ENCODE peak calls at places on chromosomes 6 and 20, in nine cellular contexts. C is tibial artery; I is GM23338; W is adipocyte; B is CD4-positive, alpha-beta memory T cell; P is lower lobe of right lung; V is heart left ventricle; N is CD8-positive, alpha-beta memory T cell; D is neural progenitor cell. A is an unnamed sample. For H3K4me1, the result is how much of the 10 kb centered on the place peaks cover.

GRCh38 chr20:38143238-38143645 is 21.8 kb downstream of the TGM2 start:
- DNase-seq in C (no peak), I (no peak), W (no peak), B (no peak), P (peak), V (peak), N (no peak), D (no peak), A (peak)

GRCh38 chr6:53466257-53466656 is 78.6 kb downstream of the GCLC start:
- DNase-seq in C (no peak), I (no peak), W (peak), B (no peak), P (no peak), V (no peak), N (no peak), D (no peak), A (no peak)

GRCh38 chr6:1381397-1382330 is 7.7 kb upstream of the FOXF2 start:
- DNase-seq in C (no peak), I (peak), W (peak), B (peak), P (no peak), V (peak), N (no peak), D (peak), A (peak)

GRCh38 chr20:33308668-33309067 is 25.7 kb downstream of the BPIFB1 start:
- DNase-seq in C (no peak), I (no peak), W (no peak), B (no peak), P (no peak), V (no peak), N (no peak), D (no peak), A (no peak)

GRCh38 chr20:57147185-57147584 is 119.3 kb downstream of the BMP7 start:
- DNase-seq in C (no peak), I (no peak), W (no peak), B (no peak), P (no peak), V (no peak), N (no peak), D (no peak), A (peak)

GRCh38 chr6:42293579-42293978 is 75.9 kb upstream of the MRPS10 start:
- DNase-seq in C (no peak), I (no peak), W (no peak), B (no peak), P (no peak), V (no peak), N (no peak), D (no peak), A (no peak)

GRCh38 chr6:125314019-125314581 is 12.3 kb upstream of the HDDC2 start:
- DNase-seq in C (peak), I (peak), W (peak), B (no peak), P (no peak), V (peak), N (peak), D (peak), A (peak)

GRCh38 chr20:7654231-7654630 is 286.0 kb downstream of the HAO1 start:
- DNase-seq in C (no peak), I (no peak), W (no peak), B (no peak), P (no peak), V (no peak), N (no peak), D (no peak), A (no peak)

GRCh38 chr6:26476893-26477292 is 19.1 kb downstream of the BTN2A1 start:
- DNase-seq in C (no peak), I (no peak), W (no peak), B (no peak), P (no peak), V (no peak), N (no peak), D (no peak), A (no peak)

GRCh38 chr6:109461733-109462526 is 6.4 kb upstream of the MICAL1 start:
- DNase-seq in C (no peak), I (no peak), W (no peak), B (no peak), P (no peak), V (no peak), N (no peak), D (no peak), A (no peak)

GRCh38 chr20:14337400-14338171 is at the start of gene FLRT3:
- DNase-seq in C (peak), I (peak), W (peak), B (no peak), P (peak), V (peak), N (no peak), D (peak), A (peak)

GRCh38 chr6:27757307-27757706 is 154.9 kb downstream of the OR2B2 start:
- DNase-seq in C (no peak), I (peak), W (no peak), B (peak), P (peak), V (peak), N (peak), D (peak), A (no peak)

GRCh38 chr20:58149412-58150091 is 78.9 kb downstream of the ANKRD60 start:
- DNase-seq in C (peak), I (no peak), W (no peak), B (no peak), P (no peak), V (no peak), N (no peak), D (no peak), A (no peak)

GRCh38 chr6:11410539-11411307 is 126.8 kb upstream of the TMEM170B start:
- DNase-seq in C (no peak), I (no peak), W (no peak), B (no peak), P (no peak), V (no peak), N (no peak), D (no peak), A (no peak)

GRCh38 chr20:62707981-62708521 is 585 bp upstream of the NTSR1 start:
- DNase-seq in C (no peak), I (peak), W (no peak), B (no peak), P (no peak), V (no peak), N (no peak), D (peak), A (no peak)

GRCh38 chr20:37775200-37775599 is 81.4 kb downstream of the CTNNBL1 start:
- DNase-seq in C (no peak), I (no peak), W (no peak), B (no peak), P (no peak), V (no peak), N (no peak), D (no peak), A (no peak)

GRCh38 chr20:15199698-15200097 is 862.3 kb upstream of the FLRT3 start:
- DNase-seq in C (no peak), I (no peak), W (no peak), B (no peak), P (no peak), V (no peak), N (no peak), D (no peak), A (no peak)

GRCh38 chr6:31243508-31243907 is 28.4 kb downstream of the HLA-C start:
- DNase-seq in C (no peak), I (no peak), W (no peak), B (no peak), P (no peak), V (no peak), N (no peak), D (no peak), A (no peak)

GRCh38 chr6:21691685-21692346 is 98.3 kb downstream of the SOX4 start:
- DNase-seq in C (no peak), I (peak), W (no peak), B (no peak), P (no peak), V (no peak), N (no peak), D (no peak), A (no peak)

GRCh38 chr20:44014807-44015732 is 100.4 kb downstream of the TOX2 start:
- DNase-seq in C (no peak), I (no peak), W (no peak), B (no peak), P (no peak), V (no peak), N (no peak), D (no peak), A (no peak)

GRCh38 chr20:44017211-44017610 is 102.6 kb downstream of the TOX2 start:
- DNase-seq in C (no peak), I (no peak), W (no peak), B (no peak), P (no peak), V (no peak), N (no peak), D (no peak), A (peak)

GRCh38 chr20:44016525-44016924 is 101.9 kb downstream of the TOX2 start:
- DNase-seq in C (no peak), I (no peak), W (no peak), B (no peak), P (no peak), V (no peak), N (no peak), D (no peak), A (no peak)

GRCh38 chr20:44017905-44018683 is 103.4 kb downstream of the TOX2 start:
- DNase-seq in C (peak), I (no peak), W (peak), B (no peak), P (peak), V (peak), N (no peak), D (no peak), A (peak)

GRCh38 chr20:44015733-44016103 is 101.1 kb downstream of the TOX2 start:
- DNase-seq in C (no peak), I (no peak), W (no peak), B (no peak), P (no peak), V (no peak), N (no peak), D (no peak), A (no peak)
- H3K4me1 ChIP-seq in C (under half), I (under half), W (under half), B (under half), P (under half), V (under half), N (under half), D (under half), A (under half)

GRCh38 chr6:127917766-127918165 is 16.9 kb upstream of the THEMIS start:
- DNase-seq in C (no peak), I (no peak), W (no peak), B (no peak), P (no peak), V (no peak), N (no peak), D (no peak), A (no peak)
- H3K4me1 ChIP-seq in C (under half), I (under half), W (under half), B (half or more), P (under half), V (under half), N (half or more), D (under half), A (under half)

GRCh38 chr6:155895641-155896040 is 440.0 kb upstream of the NOX3 start:
- DNase-seq in C (no peak), I (no peak), W (no peak), B (no peak), P (no peak), V (no peak), N (no peak), D (no peak), A (no peak)
- H3K4me1 ChIP-seq in C (under half), I (under half), W (under half), B (under half), P (under half), V (under half), N (under half), D (under half), A (under half)

GRCh38 chr6:36230376-36230775 is 33.8 kb downstream of the BRPF3 start:
- DNase-seq in C (no peak), I (no peak), W (no peak), B (no peak), P (no peak), V (no peak), N (no peak), D (no peak), A (no peak)
- H3K4me1 ChIP-seq in C (under half), I (under half), W (under half), B (under half), P (under half), V (under half), N (under half), D (under half), A (under half)

GRCh38 chr20:35311822-35312221 is 19.6 kb upstream of the FAM83C start:
- DNase-seq in C (no peak), I (no peak), W (no peak), B (no peak), P (no peak), V (no peak), N (no peak), D (no peak), A (no peak)

GRCh38 chr20:35314460-35315198 is 22.4 kb upstream of the FAM83C start:
- DNase-seq in C (no peak), I (no peak), W (no peak), B (no peak), P (no peak), V (no peak), N (no peak), D (no peak), A (no peak)

GRCh38 chr20:35315199-35316020 is 23.2 kb upstream of the FAM83C start:
- DNase-seq in C (no peak), I (no peak), W (no peak), B (no peak), P (no peak), V (no peak), N (no peak), D (no peak), A (no peak)

GRCh38 chr20:35311409-35311808 is 19.2 kb upstream of the FAM83C start:
- DNase-seq in C (no peak), I (peak), W (no peak), B (no peak), P (no peak), V (no peak), N (no peak), D (no peak), A (no peak)

DNA sequence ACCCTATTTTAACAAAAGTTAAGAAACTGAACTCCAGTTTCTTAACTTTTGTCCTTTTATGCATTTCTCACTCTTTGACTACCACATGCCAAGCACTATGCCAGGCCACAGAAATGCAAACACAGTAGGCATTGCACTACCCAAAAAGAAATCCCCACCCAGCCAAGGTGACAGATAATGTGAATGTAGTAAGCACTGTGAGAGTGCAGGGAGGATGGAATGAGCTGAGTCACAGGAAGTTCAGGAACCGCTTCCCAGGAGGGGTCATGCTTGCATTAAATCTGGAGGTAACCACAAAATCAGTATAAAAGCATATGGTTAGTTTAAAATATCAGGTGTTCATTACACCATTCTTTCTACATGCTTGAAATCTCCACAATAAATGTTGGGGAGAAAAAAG is 20.1 kb upstream of the FAM83C start:
- DNase-seq in C (no peak), I (peak), W (peak), B (no peak), P (no peak), V (no peak), N (no peak), D (no peak), A (no peak)
- H3K4me1 ChIP-seq in C (under half), I (under half), W (half or more), B (under half), P (under half), V (under half), N (under half), D (under half), A (under half)

DNA sequence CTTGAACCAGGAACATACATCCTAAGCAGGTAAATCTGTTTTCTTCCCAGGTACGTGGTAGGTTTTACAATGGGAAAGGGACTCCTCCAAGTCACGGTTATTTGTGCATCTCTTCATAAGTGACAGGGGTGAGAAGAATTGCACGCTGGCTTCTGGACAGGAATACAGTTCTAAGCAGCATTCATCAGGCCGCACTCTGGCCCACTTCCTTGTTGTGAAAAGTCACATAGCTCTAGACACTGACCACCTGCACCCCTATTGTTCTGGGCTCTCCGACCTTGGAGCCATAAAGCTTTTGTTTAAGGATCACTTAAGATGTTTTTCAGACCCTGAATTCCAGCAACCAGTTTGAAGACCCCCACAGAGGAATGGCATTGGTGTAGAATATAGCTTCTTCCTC is 31.4 kb downstream of the RAMACL start:
- DNase-seq in C (no peak), I (no peak), W (no peak), B (no peak), P (no peak), V (no peak), N (no peak), D (no peak), A (no peak)
- H3K4me1 ChIP-seq in C (under half), I (half or more), W (under half), B (under half), P (under half), V (half or more), N (under half), D (under half), A (under half)

GRCh38 chr20:10595230-10595629 is 78.6 kb downstream of the JAG1 start:
- DNase-seq in C (no peak), I (no peak), W (peak), B (no peak), P (no peak), V (no peak), N (no peak), D (no peak), A (no peak)
- H3K4me1 ChIP-seq in C (under half), I (under half), W (under half), B (under half), P (under half), V (under half), N (under half), D (under half), A (under half)

DNA sequence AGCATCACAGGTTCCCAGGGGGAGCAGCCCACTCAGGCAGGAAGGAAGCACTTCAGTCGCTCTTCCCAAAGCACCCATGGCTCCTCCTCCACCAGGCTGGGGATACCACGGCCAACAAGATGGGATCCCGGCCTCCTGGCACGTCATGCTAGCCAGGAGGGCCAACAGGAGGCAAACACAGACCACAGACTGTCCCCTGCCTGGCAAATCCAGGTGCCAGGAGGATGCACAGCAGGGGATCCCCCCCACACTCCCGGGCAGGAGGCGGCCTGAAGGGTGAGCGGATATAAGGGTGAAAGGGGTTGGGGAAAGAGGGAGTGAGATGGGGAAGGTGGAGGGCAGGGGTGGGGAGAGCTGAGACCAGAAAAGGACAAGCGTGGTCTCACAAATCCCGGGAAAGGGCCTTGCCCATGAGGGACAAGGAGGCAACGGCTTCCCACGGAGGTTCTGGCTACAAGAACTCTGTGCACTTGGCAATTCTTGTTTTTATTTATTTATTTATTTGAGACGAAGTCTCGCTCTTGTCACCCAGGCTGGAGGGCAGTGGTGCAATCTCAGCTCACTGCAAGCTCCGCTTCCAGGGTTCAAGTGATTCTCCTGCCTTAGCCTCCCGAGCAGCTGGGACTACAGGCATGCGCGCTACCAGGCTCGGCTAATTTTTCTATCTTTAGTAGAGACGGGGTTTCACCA is 7.2 kb downstream of the PXDC1 start:
- DNase-seq in C (peak), I (no peak), W (no peak), B (no peak), P (no peak), V (no peak), N (no peak), D (no peak), A (peak)
- H3K4me1 ChIP-seq in C (half or more), I (under half), W (half or more), B (under half), P (half or more), V (half or more), N (under half), D (under half), A (under half)

GRCh38 chr6:35018746-35019145 is 122.4 kb downstream of the TCP11 start:
- DNase-seq in C (no peak), I (no peak), W (no peak), B (no peak), P (no peak), V (no peak), N (no peak), D (no peak), A (no peak)
- H3K4me1 ChIP-seq in C (under half), I (under half), W (under half), B (under half), P (half or more), V (half or more), N (under half), D (under half), A (under half)